ENCODE peak calls at places on chromosomes 7 and 10, in seven cellular contexts. O is IMR-90, K is H1, M is HepG2, X is SK-N-SH, J is GM12878, R is K562. A is an unnamed sample.

GRCh38 chr7:42972703-42973500 is 40.7 kb downstream of the MRPL32 start:
- DNase-seq in O (peak), K (no peak), M (peak), X (peak), J (no peak), R (peak), A (peak)

GRCh38 chr7:29337628-29338116 is 143.1 kb downstream of the CHN2 start:
- DNase-seq in O (no peak), K (no peak), M (no peak), X (no peak), J (no peak), R (no peak), A (no peak)

GRCh38 chr7:87876759-87877234 is 504 bp downstream of the DBF4 start:
- DNase-seq in O (peak), K (no peak), M (peak), X (peak), J (no peak), R (peak), A (peak)

GRCh38 chr10:14356921-14357320 is 26.2 kb upstream of the FRMD4A start:
- DNase-seq in O (peak), K (no peak), M (no peak), X (no peak), J (no peak), R (no peak), A (no peak)

GRCh38 chr10:78634835-78635234 is 433.9 kb upstream of the ZMIZ1 start:
- DNase-seq in O (peak), K (no peak), M (no peak), X (no peak), J (no peak), R (no peak), A (no peak)

GRCh38 chr10:52314822-52315552 is 906 bp downstream of the DKK1 start:
- DNase-seq in O (peak), K (no peak), M (no peak), X (peak), J (no peak), R (no peak), A (peak)

GRCh38 chr7:78149787-78150186 is 351.2 kb downstream of the PHTF2 start:
- DNase-seq in O (peak), K (no peak), M (no peak), X (no peak), J (no peak), R (no peak), A (no peak)

GRCh38 chr7:3078458-3078857 is 34.8 kb upstream of the CARD11 start:
- DNase-seq in O (no peak), K (no peak), M (no peak), X (peak), J (no peak), R (no peak), A (no peak)

GRCh38 chr7:148402159-148402558 is 188.4 kb upstream of the C7orf33 start:
- DNase-seq in O (no peak), K (no peak), M (no peak), X (no peak), J (no peak), R (no peak), A (no peak)

GRCh38 chr7:100132697-100133137 is 6.0 kb downstream of the MBLAC1 start:
- DNase-seq in O (peak), K (no peak), M (peak), X (peak), J (no peak), R (peak), A (peak)

GRCh38 chr10:81027223-81027622 is 489.5 kb downstream of the SH2D4B start:
- DNase-seq in O (no peak), K (no peak), M (no peak), X (no peak), J (no peak), R (no peak), A (no peak)

GRCh38 chr7:33072471-33072870 is 9.9 kb upstream of the NT5C3A start:
- DNase-seq in O (peak), K (no peak), M (peak), X (no peak), J (no peak), R (no peak), A (no peak)

GRCh38 chr7:22566176-22566575 is 66.2 kb upstream of the STEAP1B start:
- DNase-seq in O (no peak), K (no peak), M (no peak), X (no peak), J (no peak), R (no peak), A (no peak)

GRCh38 chr7:35366167-35367155 is 112.6 kb upstream of the TBX20 start:
- DNase-seq in O (no peak), K (peak), M (no peak), X (no peak), J (no peak), R (no peak), A (no peak)
- TF ChIP-seq RFX5 in O (no peak), K (no peak), M (no peak), X (no peak), J (no peak), R (no peak), A (no peak)

GRCh38 chr7:13908667-13909382 is 80.6 kb downstream of the ETV1 start:
- DNase-seq in O (no peak), K (no peak), M (no peak), X (no peak), J (no peak), R (no peak), A (no peak)
- TF ChIP-seq RFX5 in O (no peak), K (no peak), M (no peak), X (no peak), J (no peak), R (no peak), A (no peak)

GRCh38 chr7:26704786-26705185 is 159.6 kb downstream of the SKAP2 start:
- DNase-seq in O (peak), K (no peak), M (no peak), X (no peak), J (no peak), R (no peak), A (no peak)
- TF ChIP-seq RFX5 in O (no peak), K (no peak), M (no peak), X (no peak), J (no peak), R (no peak), A (no peak)

DNA sequence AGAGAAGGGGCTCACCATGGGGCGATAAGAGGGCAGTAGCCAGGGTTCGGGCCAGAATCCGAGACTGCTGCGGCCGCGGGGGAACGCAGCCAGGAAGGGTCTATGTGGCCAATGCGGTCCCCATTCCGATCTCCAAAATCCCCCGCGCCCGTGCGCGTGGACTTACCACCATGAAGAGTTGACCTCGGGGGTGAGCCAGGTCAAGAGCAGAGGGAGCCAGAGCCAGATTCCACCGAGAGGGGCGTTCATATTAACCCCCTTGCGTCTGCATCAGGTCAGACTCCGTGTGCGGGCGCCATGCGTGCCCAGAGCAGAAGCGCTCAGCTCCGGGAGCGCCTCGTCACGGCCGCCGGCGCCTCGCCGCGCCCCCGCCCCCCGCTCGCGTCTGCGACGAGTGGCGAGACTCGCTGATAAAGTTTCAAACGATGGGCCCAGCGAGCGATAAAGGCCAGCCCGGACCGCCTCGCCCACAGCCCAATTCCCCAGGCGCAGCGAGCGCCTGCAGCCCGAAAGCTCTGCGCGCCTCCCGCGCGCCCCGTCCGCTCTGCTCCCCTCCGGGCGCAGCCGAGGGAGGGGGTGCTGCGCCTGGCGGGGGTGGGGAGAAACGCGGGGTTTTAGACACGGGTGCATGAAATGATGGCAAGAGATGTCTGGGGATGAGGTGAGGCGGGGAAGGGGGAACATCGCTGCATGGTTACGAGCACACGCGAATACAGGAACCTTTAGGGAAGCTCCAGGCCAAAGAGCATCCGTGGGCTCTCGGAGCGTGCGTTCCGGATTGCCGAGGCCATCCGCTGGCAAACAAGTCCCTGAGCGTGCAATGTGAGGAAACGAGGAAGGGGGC is at the start of gene WNT2:
- DNase-seq in O (peak), K (no peak), M (no peak), X (peak), J (no peak), R (no peak), A (no peak)
- TF ChIP-seq RFX5 in O (no peak), K (no peak), M (no peak), X (no peak), J (no peak), R (no peak), A (no peak)

DNA sequence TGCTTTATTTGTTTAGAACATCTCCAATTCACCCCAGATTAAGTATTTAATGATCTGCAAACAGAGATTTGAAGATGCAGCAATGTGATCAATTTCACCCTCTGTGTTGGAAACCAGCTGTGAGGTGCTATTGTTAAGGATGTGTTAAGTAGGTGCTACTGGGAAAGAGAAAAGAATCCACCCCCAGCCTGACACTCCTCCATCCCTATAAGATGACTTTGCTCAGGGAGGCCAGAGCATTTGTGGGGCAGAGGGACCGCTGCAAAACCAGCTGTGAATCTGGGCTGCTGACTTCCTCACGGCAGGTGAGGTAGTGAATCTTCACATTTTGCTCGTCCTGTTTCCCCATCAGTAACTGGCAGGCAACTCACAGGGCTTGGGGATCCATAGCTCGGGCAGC is 297.5 kb downstream of the GFRA1 start:
- DNase-seq in O (no peak), K (no peak), M (no peak), X (no peak), J (no peak), R (no peak), A (no peak)
- TF ChIP-seq RFX5 in O (no peak), K (no peak), M (no peak), X (no peak), J (no peak), R (no peak), A (no peak)

DNA sequence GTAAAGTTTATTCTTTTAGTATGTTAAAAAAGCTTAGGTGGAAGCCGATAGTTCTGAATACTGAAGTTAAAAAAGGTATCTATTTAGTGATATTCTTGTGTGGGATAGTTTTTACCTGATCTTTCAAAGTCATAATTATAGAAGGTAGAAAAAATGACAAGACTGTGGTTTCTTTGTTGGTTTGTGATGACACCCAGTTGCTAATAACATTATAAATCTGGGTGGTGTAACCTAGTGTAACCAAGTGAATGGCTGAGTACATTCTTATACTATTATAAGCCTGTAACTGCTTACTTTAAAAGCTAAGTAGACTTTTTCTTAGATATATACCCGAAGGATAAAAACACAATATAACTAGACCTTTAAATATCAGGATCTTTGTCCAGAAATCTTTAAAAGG is 2.3 kb downstream of the CDK13 start:
- DNase-seq in O (peak), K (no peak), M (no peak), X (no peak), J (no peak), R (no peak), A (no peak)
- TF ChIP-seq RFX5 in O (no peak), K (no peak), M (no peak), X (no peak), J (no peak), R (no peak), A (no peak)

DNA sequence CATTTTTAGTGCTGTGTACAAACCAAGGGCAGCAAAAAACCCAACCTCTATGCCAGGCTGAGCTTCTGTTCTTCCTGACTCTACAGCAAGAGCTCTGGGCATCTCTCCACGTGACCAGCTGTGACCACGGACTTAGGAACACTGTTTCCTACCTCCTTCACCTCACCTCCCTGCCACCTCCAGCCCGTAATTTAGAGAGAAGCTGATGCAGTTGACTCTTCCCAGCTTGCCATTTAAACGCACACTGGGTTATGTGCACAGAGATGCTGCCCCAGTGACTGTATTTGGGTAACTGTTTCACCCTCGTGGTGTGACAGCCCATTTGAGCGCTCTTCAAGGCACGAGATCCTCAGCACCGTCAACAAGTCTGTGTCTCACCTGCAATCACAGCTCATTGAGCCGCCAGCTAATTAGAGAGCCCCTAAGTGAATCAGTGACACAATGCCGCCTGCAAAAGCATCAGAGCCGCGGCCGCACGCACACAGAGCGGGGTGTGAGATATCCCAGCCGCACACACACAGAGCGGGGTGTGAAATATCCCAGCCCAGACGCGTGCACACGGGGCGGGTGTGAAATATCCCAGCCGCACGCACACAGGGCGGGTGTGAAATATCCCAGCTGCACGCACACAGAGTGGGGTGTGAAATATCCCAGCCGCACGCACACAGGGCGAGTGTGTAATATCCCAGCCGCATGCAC is 319.7 kb downstream of the PTPRN2 start:
- DNase-seq in O (no peak), K (no peak), M (no peak), X (no peak), J (no peak), R (no peak), A (no peak)
- TF ChIP-seq RFX5 in O (no peak), K (no peak), M (no peak), X (no peak), J (no peak), R (no peak), A (no peak)

DNA sequence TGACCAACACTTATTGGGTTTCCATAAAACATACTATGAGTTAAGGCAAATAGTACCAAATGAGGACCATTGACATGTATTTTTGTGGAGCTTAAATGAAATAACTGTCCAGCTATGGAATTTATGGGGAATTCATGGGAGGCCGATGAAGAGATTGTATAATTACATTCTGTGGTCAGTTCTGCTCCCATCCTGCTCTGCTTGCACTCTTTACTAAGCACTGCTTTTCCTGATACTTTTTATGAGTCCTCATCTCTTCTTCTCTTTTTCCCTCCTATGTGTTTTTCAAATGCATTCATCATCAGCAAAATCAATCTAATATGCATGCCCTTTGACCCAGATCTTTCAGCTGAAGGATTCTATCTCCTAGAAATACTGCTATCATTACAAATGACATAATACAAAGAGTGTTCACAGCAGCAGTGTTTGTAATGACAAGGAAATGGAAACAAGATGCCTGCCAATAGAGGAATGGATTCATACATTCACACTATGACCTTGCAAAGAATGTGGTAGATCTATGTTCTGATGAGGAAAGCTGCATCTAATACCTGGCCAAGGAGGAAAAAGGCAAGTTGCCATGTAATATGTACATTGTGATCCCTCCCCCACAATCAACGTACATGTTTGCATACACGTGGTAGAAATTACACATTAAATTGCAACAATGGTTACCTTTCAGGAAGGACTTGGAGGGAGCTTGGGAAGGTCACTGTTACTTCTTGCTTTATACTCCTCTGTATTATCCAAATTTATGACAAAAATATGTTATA is 73.9 kb downstream of the PCGF5 start:
- DNase-seq in O (no peak), K (no peak), M (no peak), X (no peak), J (no peak), R (no peak), A (no peak)
- TF ChIP-seq RFX5 in O (no peak), K (no peak), M (no peak), X (no peak), J (no peak), R (no peak), A (no peak)

DNA sequence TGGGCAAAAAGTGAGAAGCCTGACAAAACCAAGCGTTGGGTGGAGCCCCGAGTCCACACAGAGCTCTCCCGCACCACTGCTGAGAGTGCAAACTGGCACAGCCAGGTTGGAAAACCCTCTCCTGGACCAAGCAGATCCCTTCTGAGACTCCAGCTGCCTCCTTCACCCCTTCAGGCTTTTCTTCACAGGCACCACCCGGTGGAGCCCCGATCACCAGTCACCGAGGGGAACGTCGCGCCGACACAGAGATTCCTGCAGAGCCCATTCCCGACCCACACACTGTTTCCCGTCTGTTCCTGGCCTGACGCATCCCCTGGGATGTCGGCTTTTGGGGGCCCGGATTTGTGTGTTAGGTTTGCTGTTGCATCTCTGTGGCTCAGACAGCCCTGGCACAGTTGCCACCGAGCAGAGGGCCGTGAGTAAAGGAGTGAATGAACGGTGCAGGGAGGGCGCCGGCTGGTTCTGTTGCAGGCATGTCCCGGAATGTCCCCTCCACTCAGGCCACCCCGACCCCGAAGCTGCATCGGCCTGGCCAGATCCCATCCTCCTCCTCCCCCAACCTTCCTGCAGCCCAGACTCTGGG is 51.0 kb upstream of the INPP5A start:
- DNase-seq in O (no peak), K (no peak), M (no peak), X (no peak), J (no peak), R (no peak), A (no peak)
- TF ChIP-seq RFX5 in O (no peak), K (no peak), M (no peak), X (no peak), J (no peak), R (no peak), A (no peak)

GRCh38 chr10:62461120-62461519 is 87.0 kb downstream of the ZNF365 start:
- DNase-seq in O (no peak), K (no peak), M (no peak), X (no peak), J (no peak), R (no peak), A (no peak)
- TF ChIP-seq RFX5 in O (no peak), K (no peak), M (no peak), X (no peak), J (no peak), R (no peak), A (no peak)